ENCODE peak calls at places on chromosomes 4 and X, in seven cellular contexts. O, A, R, B, W, S and E are unnamed samples.

GRCh38 chr4:31545330-31545729 is 825.2 kb downstream of the PCDH7 start:
- DNase-seq in B (no peak), A (no peak), W (no peak), O (no peak), R (no peak), S (no peak), E (no peak)

GRCh38 chr4:13415068-13415785 is 68.9 kb downstream of the RAB28 start:
- DNase-seq in S (no peak), R (no peak), O (no peak), B (peak; percentile 39), A (no peak), W (no peak), E (no peak)

GRCh38 chr4:17701882-17702281 is 79.5 kb downstream of the FAM184B start:
- DNase-seq in W (no peak), B (no peak), R (no peak), A (no peak), O (no peak), S (no peak), E (no peak)

GRCh38 chrX:12330841-12331240 is 192.6 kb downstream of the FRMPD4 start:
- DNase-seq in B (no peak), S (no peak), A (no peak), R (no peak), O (no peak), W (no peak), E (no peak)

GRCh38 chrX:72029473-72030411 is 102.0 kb downstream of the RTL5 start:
- DNase-seq in R (peak; percentile 90), B (no peak), A (no peak), W (peak; percentile 20), S (peak; percentile 42), O (peak; percentile 47), E (no peak)

GRCh38 chr4:104491396-104491821 is 3.3 kb downstream of the CXXC4 start:
- DNase-seq in A (no peak), O (peak; percentile 75), B (peak; percentile 69), R (no peak), S (peak; percentile 74), W (no peak), E (peak; percentile 46)

GRCh38 chrX:84453351-84454246 is 48.7 kb downstream of the HDX start:
- DNase-seq in O (no peak), B (no peak), S (no peak), R (no peak), A (no peak), W (no peak), E (no peak)

GRCh38 chrX:38124000-38124399 is 96.7 kb downstream of the SRPX start:
- DNase-seq in W (no peak), S (no peak), B (no peak), O (peak; percentile 3), R (no peak), A (no peak), E (no peak)

GRCh38 chrX:14476169-14476568 is 53.2 kb upstream of the GLRA2 start:
- DNase-seq in B (no peak), R (no peak), A (no peak), W (no peak), O (no peak), S (peak; percentile 11), E (no peak)

GRCh38 chr4:76589872-76590846 is 155.1 kb downstream of the SHROOM3 start:
- DNase-seq in W (no peak), O (peak; percentile 34), S (peak; percentile 77), R (peak; percentile 92), B (no peak), A (no peak), E (peak; percentile 75)

GRCh38 chr4:183857040-183857439 is 48.1 kb upstream of the STOX2 start:
- DNase-seq in S (no peak), W (no peak), A (no peak), O (no peak), B (no peak), R (no peak), E (no peak)
- H3K4me3 ChIP-seq in S (no peak overlapping the region), W (no peak overlapping the region), A (no peak overlapping the region), O (no peak overlapping the region), B (no peak overlapping the region), R (no peak overlapping the region), E (no peak overlapping the region)

DNA sequence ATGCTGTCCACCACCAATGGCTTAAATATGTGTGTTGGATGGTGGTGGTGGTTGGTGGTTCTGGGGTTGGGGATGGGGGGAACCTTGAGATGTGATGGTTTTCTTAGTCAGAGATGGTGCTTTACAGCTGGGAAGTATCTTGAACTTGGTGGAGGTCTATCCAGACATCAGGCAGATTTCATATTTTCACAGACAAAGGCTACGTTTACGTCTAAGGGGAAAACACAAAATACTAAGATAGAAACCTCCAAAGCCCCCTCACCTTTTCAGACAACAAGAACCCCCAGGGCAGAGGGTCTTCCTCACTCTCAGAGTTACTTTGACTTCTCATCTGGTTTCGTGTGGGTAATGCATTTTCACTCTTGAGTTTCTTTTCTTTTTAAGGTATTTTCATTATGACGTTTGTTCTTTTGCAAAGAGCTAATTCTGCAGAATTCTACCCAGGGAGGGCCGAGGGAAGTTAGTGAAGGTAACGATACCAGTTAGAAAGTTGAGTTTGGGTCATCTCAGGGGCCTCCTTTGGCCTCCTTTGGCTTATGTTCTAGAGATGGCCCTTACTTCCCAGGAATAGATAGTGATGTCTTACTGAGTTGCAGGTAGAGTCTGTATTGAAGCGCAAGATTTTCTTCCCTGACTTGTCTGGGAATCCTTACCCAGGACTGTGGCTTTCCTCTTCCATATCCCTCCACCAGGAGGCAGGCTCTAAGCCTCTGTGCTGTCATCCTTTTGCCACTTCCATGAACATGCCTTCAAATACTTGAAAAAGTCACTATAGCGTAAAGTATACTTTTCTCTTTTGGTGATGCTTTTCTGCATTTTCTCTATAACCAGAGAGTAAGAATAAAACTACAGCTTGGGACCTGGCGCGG is 31.9 kb downstream of the RHOH start:
- DNase-seq in W (no peak), A (no peak), O (no peak), B (no peak), S (no peak), R (no peak), E (no peak)
- TF ChIP-seq CTCF in W (peak; percentile 37), A (peak; percentile 51), O (peak; percentile 48), B (no peak), S (peak; percentile 21), R (no peak), E (peak; percentile 47)

DNA sequence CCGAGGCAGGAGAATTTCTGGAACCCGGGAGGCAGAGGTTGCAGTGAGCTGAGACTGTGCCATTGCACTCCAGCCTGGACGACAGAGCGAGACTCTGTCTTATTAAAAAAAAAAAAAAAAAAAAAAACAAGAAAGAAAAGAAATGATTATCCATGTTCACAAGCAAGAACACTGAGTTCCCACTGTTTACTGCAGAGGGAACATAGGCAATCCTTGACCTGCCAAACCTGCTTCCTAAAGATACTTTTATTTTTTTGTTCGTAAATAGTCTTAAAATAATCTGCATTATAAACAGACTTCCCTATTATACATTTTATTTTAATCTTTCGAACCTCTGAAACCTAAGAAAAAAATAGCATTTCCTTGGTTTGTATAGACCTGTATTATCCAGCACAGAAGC is 50.6 kb upstream of the TBC1D14 start:
- DNase-seq in A (no peak), B (no peak), S (no peak), O (no peak), R (no peak), W (no peak), E (no peak)
- H3K36me3 ChIP-seq in A (peaks cover 74% of the 10 kb centered on the region), B (peaks cover 22% of the 10 kb centered on the region), S (no peaks in the 10 kb centered on the region), O (peaks cover 48% of the 10 kb centered on the region), R (peaks cover 32% of the 10 kb centered on the region), W (peaks cover 20% of the 10 kb centered on the region), E (peaks cover 56% of the 10 kb centered on the region)

DNA sequence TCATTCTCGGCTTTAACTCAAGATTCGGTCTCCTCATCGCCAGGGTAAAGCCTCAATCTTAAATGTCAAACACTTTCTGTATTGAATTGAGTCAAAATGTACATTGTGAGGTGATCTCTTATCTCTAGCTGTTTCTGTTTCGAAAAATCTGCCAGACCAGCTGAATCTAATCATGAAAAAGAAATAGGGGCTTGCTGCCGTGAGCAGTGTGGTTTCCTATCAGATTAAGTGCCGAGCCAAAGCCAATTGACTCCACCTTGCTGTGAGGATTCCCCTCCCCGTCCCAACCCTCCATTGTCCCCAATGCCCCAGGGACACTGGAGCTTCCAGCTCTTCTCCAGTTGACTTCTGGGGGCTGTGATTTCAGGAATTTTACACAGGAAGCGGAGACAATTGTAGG is 12.5 kb upstream of the CRLF2 start:
- DNase-seq in B (no peak), R (no peak), S (no peak), W (no peak), O (no peak), A (no peak), E (no peak)
- H3K4me3 ChIP-seq in B (no peak overlapping the region), R (no peak overlapping the region), S (no peak overlapping the region), W (no peak overlapping the region), O (no peak overlapping the region), A (no peak overlapping the region), E (no peak overlapping the region)

GRCh38 chr4:177124436-177124835 is 185.2 kb upstream of the NEIL3 start:
- DNase-seq in R (no peak), B (no peak), W (no peak), A (no peak), S (no peak), O (no peak), E (no peak)
- TF ChIP-seq CTCF in R (no peak), B (no peak), W (no peak), A (no peak), S (no peak), O (no peak), E (no peak)

DNA sequence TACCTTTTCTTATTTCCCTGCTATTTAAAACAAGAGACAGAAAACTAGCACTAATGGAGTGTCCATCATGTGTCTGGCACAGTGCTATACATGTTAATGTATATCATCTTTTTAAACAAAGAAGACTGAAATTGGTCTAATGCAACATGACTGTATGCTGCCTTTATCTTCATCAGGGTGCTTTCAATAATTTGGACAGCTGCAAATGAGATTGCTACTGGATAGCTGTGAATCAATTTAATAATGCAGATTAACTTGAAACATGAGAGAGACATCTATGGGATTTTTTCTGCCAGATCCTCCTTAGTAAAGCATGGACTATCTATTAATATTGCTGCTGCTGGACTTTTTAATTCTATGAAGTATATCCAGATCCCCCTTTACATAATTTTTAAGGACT is 255.3 kb upstream of the ATOH1 start:
- DNase-seq in B (no peak), O (no peak), R (no peak), A (no peak), S (no peak), W (no peak), E (no peak)
- H3K36me3 ChIP-seq in B (no peaks in the 10 kb centered on the region), O (no peaks in the 10 kb centered on the region), R (no peaks in the 10 kb centered on the region), A (no peaks in the 10 kb centered on the region), S (no peaks in the 10 kb centered on the region), W (no peaks in the 10 kb centered on the region), E (no peaks in the 10 kb centered on the region)

GRCh38 chrX:136718091-136718490 is 62.6 kb downstream of the ARHGEF6 start:
- DNase-seq in S (no peak), R (no peak), O (no peak), B (no peak), W (no peak), A (no peak), E (no peak)

GRCh38 chrX:136711147-136711546 is 63.2 kb downstream of the CD40LG start:
- DNase-seq in O (peak; percentile 42), S (peak; percentile 26), W (no peak), A (no peak), B (peak; percentile 67), R (peak; percentile 36), E (no peak)

GRCh38 chrX:136712631-136713030 is 64.7 kb downstream of the CD40LG start:
- DNase-seq in R (no peak), B (no peak), O (no peak), A (no peak), S (no peak), W (no peak), E (no peak)

GRCh38 chrX:136710324-136710951 is 62.5 kb downstream of the CD40LG start:
- DNase-seq in B (no peak), W (no peak), A (no peak), S (no peak), R (peak; percentile 63), O (no peak), E (peak; percentile 69)

GRCh38 chrX:136714626-136715599 is 65.8 kb downstream of the ARHGEF6 start:
- DNase-seq in A (no peak), S (no peak), B (no peak), W (no peak), O (no peak), R (no peak), E (no peak)
- H3K4me3 ChIP-seq in A (no peak overlapping the region), S (no peak overlapping the region), B (no peak overlapping the region), W (no peak overlapping the region), O (no peak overlapping the region), R (no peak overlapping the region), E (no peak overlapping the region)